ENCODE peak calls at places on chromosomes 11 and 22, in seven cellular contexts. One of them, this sample, is unnamed.

GRCh38 chr11:129842138-129842537 is 26.5 kb downstream of the TMEM45B start:
- DNase-seq in astrocyte of the spinal cord: no peak
- DNase-seq in kidney epithelial cell: no peak
- DNase-seq in heart right ventricle: no peak
- DNase-seq in fibroblast of pulmonary artery: no peak
- DNase-seq in neural crest cell: no peak
- DNase-seq in cardiac muscle cell: no peak
- DNase-seq in this sample: no peak

GRCh38 chr11:102971766-102972165 is 16.2 kb upstream of the MMP13 start:
- DNase-seq in kidney epithelial cell: no peak
- DNase-seq in fibroblast of pulmonary artery: no peak
- DNase-seq in heart right ventricle: no peak
- DNase-seq in neural crest cell: no peak
- DNase-seq in cardiac muscle cell: no peak
- DNase-seq in astrocyte of the spinal cord: no peak
- DNase-seq in this sample: no peak

GRCh38 chr11:39374963-39375698 is 2084.3 kb downstream of the LRRC4C start:
- DNase-seq in heart right ventricle: no peak
- DNase-seq in neural crest cell: peak; percentile 13
- DNase-seq in kidney epithelial cell: no peak
- DNase-seq in astrocyte of the spinal cord: peak; percentile 15
- DNase-seq in cardiac muscle cell: peak; percentile 51
- DNase-seq in fibroblast of pulmonary artery: peak; percentile 46
- DNase-seq in this sample: peak; percentile 7

GRCh38 chr22:48366591-48366990 is 1461.1 kb downstream of the BRD1 start:
- DNase-seq in heart right ventricle: no peak
- DNase-seq in astrocyte of the spinal cord: no peak
- DNase-seq in neural crest cell: no peak
- DNase-seq in fibroblast of pulmonary artery: no peak
- DNase-seq in kidney epithelial cell: no peak
- DNase-seq in cardiac muscle cell: no peak
- DNase-seq in this sample: no peak

GRCh38 chr11:1470681-1471611 is 15.6 kb downstream of the MOB2 start:
- DNase-seq in fibroblast of pulmonary artery: no peak
- DNase-seq in heart right ventricle: peak; percentile 9
- DNase-seq in kidney epithelial cell: no peak
- DNase-seq in cardiac muscle cell: no peak
- DNase-seq in neural crest cell: no peak
- DNase-seq in astrocyte of the spinal cord: no peak
- DNase-seq in this sample: no peak

GRCh38 chr11:127071606-127072005 is 71.0 kb upstream of the KIRREL3 start:
- DNase-seq in cardiac muscle cell: no peak
- DNase-seq in astrocyte of the spinal cord: no peak
- DNase-seq in heart right ventricle: no peak
- DNase-seq in fibroblast of pulmonary artery: no peak
- DNase-seq in neural crest cell: no peak
- DNase-seq in kidney epithelial cell: no peak
- DNase-seq in this sample: no peak

GRCh38 chr11:35937751-35938150 is 6.1 kb upstream of the LDLRAD3 start:
- DNase-seq in cardiac muscle cell: no peak
- DNase-seq in fibroblast of pulmonary artery: no peak
- DNase-seq in heart right ventricle: no peak
- DNase-seq in astrocyte of the spinal cord: no peak
- DNase-seq in kidney epithelial cell: no peak
- DNase-seq in neural crest cell: no peak
- DNase-seq in this sample: no peak

GRCh38 chr22:39675907-39676306 is 105.4 kb downstream of the CACNA1I start:
- DNase-seq in heart right ventricle: no peak
- DNase-seq in fibroblast of pulmonary artery: no peak
- DNase-seq in kidney epithelial cell: no peak
- DNase-seq in astrocyte of the spinal cord: no peak
- DNase-seq in cardiac muscle cell: no peak
- DNase-seq in neural crest cell: no peak
- DNase-seq in this sample: no peak

GRCh38 chr11:75850787-75851186 is 35.8 kb downstream of the UVRAG start:
- DNase-seq in fibroblast of pulmonary artery: no peak
- DNase-seq in astrocyte of the spinal cord: no peak
- DNase-seq in neural crest cell: no peak
- DNase-seq in kidney epithelial cell: no peak
- DNase-seq in heart right ventricle: no peak
- DNase-seq in cardiac muscle cell: peak; percentile 52
- DNase-seq in this sample: no peak

GRCh38 chr11:105673089-105673488 is 63.2 kb downstream of the GRIA4 start:
- DNase-seq in neural crest cell: peak; percentile 62
- DNase-seq in astrocyte of the spinal cord: peak; percentile 68
- DNase-seq in fibroblast of pulmonary artery: peak; percentile 75
- DNase-seq in kidney epithelial cell: peak; percentile 19
- DNase-seq in heart right ventricle: no peak
- DNase-seq in cardiac muscle cell: peak; percentile 89
- DNase-seq in this sample: peak; percentile 58

GRCh38 chr11:73055655-73056354 is 86.3 kb downstream of the FCHSD2 start:
- DNase-seq in fibroblast of pulmonary artery: no peak
- DNase-seq in cardiac muscle cell: no peak
- DNase-seq in astrocyte of the spinal cord: no peak
- DNase-seq in heart right ventricle: no peak
- DNase-seq in neural crest cell: no peak
- DNase-seq in kidney epithelial cell: no peak
- DNase-seq in this sample: no peak

GRCh38 chr11:122897606-122898210 is 15.1 kb downstream of the JHY start:
- DNase-seq in neural crest cell: no peak
- DNase-seq in heart right ventricle: no peak
- DNase-seq in cardiac muscle cell: no peak
- DNase-seq in astrocyte of the spinal cord: peak; percentile 30
- DNase-seq in fibroblast of pulmonary artery: peak; percentile 56
- DNase-seq in kidney epithelial cell: no peak
- DNase-seq in this sample: no peak

GRCh38 chr11:82864268-82864667 is 36.0 kb downstream of the PRCP start:
- DNase-seq in heart right ventricle: peak; percentile 28
- DNase-seq in fibroblast of pulmonary artery: peak; percentile 71
- DNase-seq in cardiac muscle cell: peak; percentile 33
- DNase-seq in astrocyte of the spinal cord: peak; percentile 36
- DNase-seq in neural crest cell: peak; percentile 42
- DNase-seq in kidney epithelial cell: no peak
- DNase-seq in this sample: peak; percentile 46

GRCh38 chr11:100876826-100877545 is 189.9 kb downstream of the ARHGAP42 start:
- DNase-seq in neural crest cell: no peak
- DNase-seq in astrocyte of the spinal cord: peak; percentile 99
- DNase-seq in heart right ventricle: no peak
- DNase-seq in cardiac muscle cell: no peak
- DNase-seq in kidney epithelial cell: peak; percentile 97
- DNase-seq in fibroblast of pulmonary artery: peak; percentile 97
- DNase-seq in this sample: no peak

GRCh38 chr11:118215262-118215661 is 9.5 kb downstream of the JAML start:
- DNase-seq in astrocyte of the spinal cord: no peak
- DNase-seq in kidney epithelial cell: no peak
- DNase-seq in cardiac muscle cell: no peak
- DNase-seq in heart right ventricle: no peak
- DNase-seq in neural crest cell: no peak
- DNase-seq in fibroblast of pulmonary artery: no peak
- DNase-seq in this sample: no peak

GRCh38 chr11:94654201-94654600 is 87.0 kb downstream of the PIWIL4 start:
- DNase-seq in heart right ventricle: no peak
- DNase-seq in astrocyte of the spinal cord: no peak
- DNase-seq in kidney epithelial cell: no peak
- DNase-seq in neural crest cell: no peak
- DNase-seq in fibroblast of pulmonary artery: no peak
- DNase-seq in cardiac muscle cell: no peak
- DNase-seq in this sample: no peak

GRCh38 chr11:60429272-60429671 is at the start of gene MS4A5:
- DNase-seq in fibroblast of pulmonary artery: no peak
- DNase-seq in neural crest cell: no peak
- DNase-seq in cardiac muscle cell: no peak
- DNase-seq in kidney epithelial cell: no peak
- DNase-seq in astrocyte of the spinal cord: no peak
- DNase-seq in heart right ventricle: no peak
- DNase-seq in this sample: no peak

GRCh38 chr22:45476814-45477213 is 25.9 kb upstream of the FBLN1 start:
- DNase-seq in cardiac muscle cell: no peak
- DNase-seq in astrocyte of the spinal cord: no peak
- DNase-seq in heart right ventricle: no peak
- DNase-seq in neural crest cell: no peak
- DNase-seq in fibroblast of pulmonary artery: no peak
- DNase-seq in kidney epithelial cell: no peak
- DNase-seq in this sample: no peak

GRCh38 chr11:78050964-78051831 is 12.5 kb upstream of the THRSP start:
- DNase-seq in fibroblast of pulmonary artery: peak; percentile 70
- DNase-seq in cardiac muscle cell: no peak
- DNase-seq in kidney epithelial cell: no peak
- DNase-seq in neural crest cell: no peak
- DNase-seq in astrocyte of the spinal cord: peak; percentile 73
- DNase-seq in heart right ventricle: no peak
- DNase-seq in this sample: no peak

GRCh38 chr11:72962084-72962483 is 147.9 kb downstream of the ATG16L2 start:
- DNase-seq in astrocyte of the spinal cord: peak; percentile 37
- DNase-seq in fibroblast of pulmonary artery: peak; percentile 76
- DNase-seq in heart right ventricle: no peak
- DNase-seq in cardiac muscle cell: no peak
- DNase-seq in neural crest cell: no peak
- DNase-seq in kidney epithelial cell: no peak
- DNase-seq in this sample: no peak

GRCh38 chr11:10908215-10908990 is 50.5 kb upstream of the ZBED5 start:
- DNase-seq in fibroblast of pulmonary artery: peak; percentile 85
- DNase-seq in kidney epithelial cell: peak; percentile 84
- DNase-seq in cardiac muscle cell: no peak
- DNase-seq in heart right ventricle: no peak
- DNase-seq in neural crest cell: no peak
- DNase-seq in astrocyte of the spinal cord: peak; percentile 93
- DNase-seq in this sample: no peak

GRCh38 chr11:81377418-81377817 is 1356.2 kb downstream of the FAM181B start:
- DNase-seq in cardiac muscle cell: no peak
- DNase-seq in fibroblast of pulmonary artery: no peak
- DNase-seq in kidney epithelial cell: no peak
- DNase-seq in heart right ventricle: no peak
- DNase-seq in astrocyte of the spinal cord: no peak
- DNase-seq in neural crest cell: no peak
- DNase-seq in this sample: no peak
- TF ChIP-seq CTCF in cardiac muscle cell: no peak
- TF ChIP-seq CTCF in fibroblast of pulmonary artery: no peak
- TF ChIP-seq CTCF in kidney epithelial cell: no peak
- TF ChIP-seq CTCF in heart right ventricle: no peak
- TF ChIP-seq CTCF in astrocyte of the spinal cord: no peak
- TF ChIP-seq CTCF in neural crest cell: no peak
- TF ChIP-seq CTCF in this sample: no peak

GRCh38 chr11:111585371-111585770 is 16.9 kb upstream of the SIK2 start:
- DNase-seq in astrocyte of the spinal cord: peak; percentile 75
- DNase-seq in kidney epithelial cell: no peak
- DNase-seq in neural crest cell: no peak
- DNase-seq in fibroblast of pulmonary artery: peak; percentile 69
- DNase-seq in heart right ventricle: no peak
- DNase-seq in cardiac muscle cell: no peak
- DNase-seq in this sample: no peak

GRCh38 chr11:111589114-111589513 is 13.1 kb upstream of the SIK2 start:
- DNase-seq in kidney epithelial cell: no peak
- DNase-seq in cardiac muscle cell: no peak
- DNase-seq in neural crest cell: no peak
- DNase-seq in heart right ventricle: no peak
- DNase-seq in fibroblast of pulmonary artery: no peak
- DNase-seq in astrocyte of the spinal cord: no peak
- DNase-seq in this sample: no peak

GRCh38 chr11:111582881-111583280 is 19.4 kb upstream of the SIK2 start:
- DNase-seq in astrocyte of the spinal cord: no peak
- DNase-seq in kidney epithelial cell: no peak
- DNase-seq in neural crest cell: no peak
- DNase-seq in cardiac muscle cell: no peak
- DNase-seq in heart right ventricle: no peak
- DNase-seq in fibroblast of pulmonary artery: peak; percentile 31
- DNase-seq in this sample: no peak

GRCh38 chr11:111582163-111582562 is 20.1 kb upstream of the SIK2 start:
- DNase-seq in cardiac muscle cell: no peak
- DNase-seq in neural crest cell: no peak
- DNase-seq in fibroblast of pulmonary artery: peak; percentile 19
- DNase-seq in astrocyte of the spinal cord: no peak
- DNase-seq in heart right ventricle: no peak
- DNase-seq in kidney epithelial cell: no peak
- DNase-seq in this sample: no peak

DNA sequence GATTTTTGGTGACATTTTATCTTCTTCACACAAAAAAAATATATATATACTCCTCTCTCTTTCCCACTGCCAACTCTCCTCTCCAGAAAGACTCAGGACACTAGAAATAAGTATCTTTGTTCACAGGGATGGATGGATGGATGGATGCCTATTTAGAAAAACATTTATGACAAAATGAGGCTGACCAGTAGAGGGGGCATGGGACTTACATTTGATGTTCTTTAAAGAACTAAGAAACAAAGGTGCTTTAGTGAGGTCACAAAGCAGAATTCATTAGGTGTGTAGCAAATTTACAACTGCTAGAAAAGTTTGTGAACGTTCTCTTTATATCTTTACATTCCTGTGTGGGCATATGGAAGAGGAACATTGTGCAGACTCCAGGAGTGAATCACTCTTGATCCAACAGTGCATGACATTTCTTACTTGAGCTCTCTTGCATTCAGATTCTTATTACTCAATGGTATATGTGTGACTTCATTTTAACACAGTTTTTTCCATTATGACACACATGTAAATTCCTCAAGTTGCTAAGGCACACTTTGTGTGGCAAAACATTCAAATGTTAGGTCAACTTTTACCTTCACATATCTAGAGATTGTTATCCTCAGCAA is 15.8 kb upstream of the SIK2 start:
- DNase-seq in fibroblast of pulmonary artery: peak; percentile 72
- DNase-seq in astrocyte of the spinal cord: peak; percentile 72
- DNase-seq in cardiac muscle cell: peak; percentile 49
- DNase-seq in heart right ventricle: no peak
- DNase-seq in neural crest cell: peak; percentile 18
- DNase-seq in kidney epithelial cell: no peak
- DNase-seq in this sample: peak; percentile 37
- TF ChIP-seq CTCF in fibroblast of pulmonary artery: peak; percentile 66
- TF ChIP-seq CTCF in astrocyte of the spinal cord: peak; percentile 65
- TF ChIP-seq CTCF in cardiac muscle cell: peak; percentile 63
- TF ChIP-seq CTCF in heart right ventricle: peak; percentile 46
- TF ChIP-seq CTCF in neural crest cell: peak; percentile 74
- TF ChIP-seq CTCF in kidney epithelial cell: peak; percentile 60
- TF ChIP-seq CTCF in this sample: peak; percentile 62

GRCh38 chr11:64875369-64876225 is 2.8 kb downstream of the EHD1 start:
- DNase-seq in cardiac muscle cell: no peak
- DNase-seq in heart right ventricle: no peak
- DNase-seq in kidney epithelial cell: no peak
- DNase-seq in fibroblast of pulmonary artery: no peak
- DNase-seq in neural crest cell: no peak
- DNase-seq in astrocyte of the spinal cord: no peak
- DNase-seq in this sample: no peak
- TF ChIP-seq CTCF in cardiac muscle cell: no peak
- TF ChIP-seq CTCF in heart right ventricle: no peak
- TF ChIP-seq CTCF in kidney epithelial cell: no peak
- TF ChIP-seq CTCF in fibroblast of pulmonary artery: no peak
- TF ChIP-seq CTCF in neural crest cell: no peak
- TF ChIP-seq CTCF in astrocyte of the spinal cord: peak; percentile 13
- TF ChIP-seq CTCF in this sample: no peak

DNA sequence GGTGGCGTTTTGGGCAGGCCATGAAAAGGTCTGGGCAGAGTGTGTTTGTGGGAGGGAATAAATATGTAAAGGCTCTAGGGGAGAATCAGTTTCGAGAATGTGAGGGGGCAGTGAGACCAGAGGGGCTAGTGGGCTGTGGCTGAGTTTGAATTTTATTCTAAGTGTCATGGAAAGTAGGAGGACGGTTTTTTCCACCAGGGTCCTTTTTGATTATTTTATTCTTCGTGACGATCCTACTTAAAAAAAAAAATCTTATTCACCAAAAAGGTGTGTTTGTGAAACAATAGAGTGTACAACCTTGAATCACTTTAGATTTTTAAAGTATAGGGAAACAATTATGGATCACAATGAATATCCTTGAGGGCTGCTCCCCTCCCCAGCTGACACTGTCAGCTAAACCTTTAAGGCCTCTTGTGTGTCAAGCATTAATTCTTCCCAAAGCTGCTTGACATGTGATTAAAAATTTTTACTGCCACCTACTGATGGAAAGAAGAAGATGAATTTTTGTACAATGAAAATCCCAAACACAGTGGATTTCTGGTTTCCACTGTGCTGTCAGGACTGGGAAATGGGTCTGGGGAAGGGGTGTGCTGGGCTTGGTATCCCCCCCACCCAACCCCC is 107.5 kb upstream of the OR4B1 start:
- DNase-seq in fibroblast of pulmonary artery: peak; percentile 70
- DNase-seq in kidney epithelial cell: no peak
- DNase-seq in astrocyte of the spinal cord: peak; percentile 64
- DNase-seq in heart right ventricle: no peak
- DNase-seq in neural crest cell: no peak
- DNase-seq in cardiac muscle cell: no peak
- DNase-seq in this sample: no peak
- TF ChIP-seq CTCF in fibroblast of pulmonary artery: peak; percentile 42
- TF ChIP-seq CTCF in kidney epithelial cell: peak; percentile 32
- TF ChIP-seq CTCF in astrocyte of the spinal cord: peak; percentile 41
- TF ChIP-seq CTCF in heart right ventricle: no peak
- TF ChIP-seq CTCF in neural crest cell: peak; percentile 62
- TF ChIP-seq CTCF in cardiac muscle cell: peak; percentile 35
- TF ChIP-seq CTCF in this sample: no peak